ENCODE peak calls at places on chromosome 14, in nine cellular contexts. M is omental fat pad; F is NCI-H1092 treated with DMSO at 0.1 percent for 48 hours; H is left kidney; I is Kasumi-1; L is A549; S is stimulated activated CD8-positive, alpha-beta memory T cell treated with anti-CD3 and anti-CD28 coated beads, Interleukin-15, amount 100 ng/mL, for 4 hours; U is fibroblast of mammary gland; C is lung. Z is an unnamed sample.
A peak's percentile ranks its signal among the peaks of the same experiment; 100 is the strongest.

GRCh38 chr14:61671086-61671485 is 24.2 kb upstream of the HIF1A start:
- DNase-seq in M (no peak), F (no peak), H (no peak), I (no peak), L (no peak), S (no peak), U (no peak), C (no peak), Z (no peak)

GRCh38 chr14:102081231-102082080 is 5.4 kb downstream of the HSP90AA1 start:
- DNase-seq in M (no peak), F (no peak), H (no peak), I (no peak), L (no peak), S (no peak), U (no peak), C (no peak), Z (no peak)

GRCh38 chr14:34554540-34555250 is 15.2 kb upstream of the EAPP start:
- DNase-seq in M (no peak), F (no peak), H (peak; percentile 31), I (no peak), L (peak; percentile 29), S (no peak), U (no peak), C (no peak), Z (no peak)

GRCh38 chr14:34199585-34199984 is 248.7 kb upstream of the EGLN3 start:
- DNase-seq in M (no peak), F (no peak), H (no peak), I (no peak), L (no peak), S (no peak), U (peak; percentile 99), C (no peak), Z (no peak)

GRCh38 chr14:50501642-50502041 is 30.7 kb downstream of the MAP4K5 start:
- DNase-seq in M (no peak), F (no peak), H (no peak), I (no peak), L (peak; percentile 8), S (no peak), U (peak; percentile 66), C (no peak), Z (no peak)

GRCh38 chr14:26180221-26180620 is 417.6 kb downstream of the NOVA1 start:
- DNase-seq in M (no peak), F (peak; percentile 54), H (no peak), I (no peak), L (no peak), S (no peak), U (no peak), C (no peak), Z (no peak)

GRCh38 chr14:65193891-65194290 is 91.6 kb upstream of the MAX start:
- DNase-seq in M (no peak), F (no peak), H (no peak), I (no peak), L (no peak), S (no peak), U (no peak), C (no peak), Z (no peak)

GRCh38 chr14:64465856-64466554 is 706 bp downstream of the AKAP5 start:
- DNase-seq in M (no peak), F (no peak), H (peak; percentile 85), I (peak; percentile 19), L (peak; percentile 58), S (no peak), U (peak; percentile 45), C (no peak), Z (no peak)

GRCh38 chr14:51873221-51873893 is 12.9 kb downstream of the GNG2 start:
- DNase-seq in M (no peak), F (peak; percentile 89), H (peak; percentile 45), I (peak; percentile 43), L (peak; percentile 61), S (no peak), U (peak; percentile 96), C (no peak), Z (no peak)

GRCh38 chr14:87629788-87630187 is 363.2 kb downstream of the GALC start:
- DNase-seq in M (no peak), F (no peak), H (no peak), I (no peak), L (no peak), S (no peak), U (no peak), C (no peak), Z (no peak)

GRCh38 chr14:72615511-72616121 is 278.3 kb downstream of the DPF3 start:
- DNase-seq in M (no peak), F (no peak), H (peak; percentile 84), I (no peak), L (no peak), S (no peak), U (peak; percentile 48), C (no peak), Z (peak; percentile 33)

GRCh38 chr14:105436891-105437722 is 17.5 kb downstream of the MTA1 start:
- DNase-seq in M (no peak), F (no peak), H (no peak), I (no peak), L (no peak), S (no peak), U (no peak), C (no peak), Z (no peak)

GRCh38 chr14:65228956-65229355 is 126.6 kb upstream of the MAX start:
- DNase-seq in M (no peak), F (no peak), H (no peak), I (no peak), L (no peak), S (no peak), U (no peak), C (no peak), Z (no peak)

GRCh38 chr14:51368721-51369163 is 128.7 kb downstream of the TMX1 start:
- DNase-seq in M (no peak), F (no peak), H (no peak), I (no peak), L (no peak), S (no peak), U (peak; percentile 95), C (no peak), Z (no peak)

GRCh38 chr14:51630987-51631386 is 20.7 kb upstream of the FRMD6 start:
- DNase-seq in M (no peak), F (no peak), H (no peak), I (no peak), L (no peak), S (no peak), U (no peak), C (no peak), Z (no peak)

GRCh38 chr14:105300542-105301102 is at the start of gene BRF1:
- DNase-seq in M (peak; percentile 73), F (peak; percentile 93), H (peak; percentile 98), I (peak; percentile 90), L (peak; percentile 85), S (peak; percentile 97), U (peak; percentile 84), C (peak; percentile 94), Z (peak; percentile 98)

GRCh38 chr14:67457782-67458181 is 30.7 kb downstream of the TMEM229B start:
- DNase-seq in M (no peak), F (no peak), H (peak; percentile 93), I (no peak), L (no peak), S (no peak), U (no peak), C (no peak), Z (peak; percentile 58)

GRCh38 chr14:35285168-35285990 is 6.8 kb upstream of the PSMA6 start:
- DNase-seq in M (no peak), F (no peak), H (no peak), I (peak; percentile 98), L (no peak), S (no peak), U (peak; percentile 77), C (no peak), Z (no peak)

GRCh38 chr14:90804776-90805391 is 11.3 kb downstream of the TTC7B start:
- DNase-seq in M (no peak), F (no peak), H (no peak), I (no peak), L (no peak), S (no peak), U (no peak), C (no peak), Z (no peak)

GRCh38 chr14:104871656-104872468 is 6.8 kb downstream of the CEP170B start:
- DNase-seq in M (no peak), F (no peak), H (no peak), I (no peak), L (no peak), S (no peak), U (no peak), C (no peak), Z (no peak)

GRCh38 chr14:32027255-32027939 is 49.7 kb upstream of the ARHGAP5 start:
- DNase-seq in M (no peak), F (no peak), H (no peak), I (no peak), L (peak; percentile 32), S (no peak), U (peak; percentile 12), C (no peak), Z (no peak)

GRCh38 chr14:32606297-32606696 is 277.2 kb downstream of the AKAP6 start:
- DNase-seq in M (no peak), F (no peak), H (no peak), I (no peak), L (no peak), S (no peak), U (no peak), C (no peak), Z (no peak)

GRCh38 chr14:56482306-56482705 is 97.3 kb upstream of the TMEM260 start:
- DNase-seq in M (no peak), F (peak; percentile 51), H (peak; percentile 54), I (peak; percentile 19), L (peak; percentile 17), S (no peak), U (peak; percentile 17), C (no peak), Z (peak; percentile 64)

GRCh38 chr14:29716150-29716549 is 211.5 kb downstream of the PRKD1 start:
- DNase-seq in M (no peak), F (no peak), H (peak; percentile 3), I (peak; percentile 18), L (no peak), S (no peak), U (peak; percentile 84), C (no peak), Z (no peak)

GRCh38 chr14:69812725-69813124 is 15.7 kb upstream of the SLC10A1 start:
- DNase-seq in M (no peak), F (peak; percentile 13), H (no peak), I (no peak), L (no peak), S (no peak), U (no peak), C (no peak), Z (no peak)

GRCh38 chr14:29584992-29585391 is 342.7 kb downstream of the PRKD1 start:
- DNase-seq in M (no peak), F (peak; percentile 95), H (peak; percentile 87), I (no peak), L (no peak), S (no peak), U (peak; percentile 59), C (peak; percentile 61), Z (no peak)

GRCh38 chr14:50784683-50785505 is 46.1 kb downstream of the NIN start:
- DNase-seq in M (no peak), F (no peak), H (no peak), I (no peak), L (no peak), S (no peak), U (no peak), C (no peak), Z (no peak)

GRCh38 chr14:75399819-75400678 is 27.8 kb upstream of the JDP2 start:
- DNase-seq in M (peak; percentile 92), F (peak; percentile 98), H (no peak), I (peak; percentile 51), L (peak; percentile 18), S (no peak), U (peak; percentile 63), C (peak; percentile 92), Z (no peak)

GRCh38 chr14:61847861-61848260 is 85.6 kb downstream of the SNAPC1 start:
- DNase-seq in M (no peak), F (no peak), H (no peak), I (no peak), L (no peak), S (no peak), U (no peak), C (no peak), Z (no peak)

GRCh38 chr14:103476631-103477030 is 46.0 kb downstream of the CKB start:
- DNase-seq in M (no peak), F (no peak), H (no peak), I (no peak), L (no peak), S (no peak), U (no peak), C (no peak), Z (no peak)

Z was measured in H1.